ENCODE peak calls at places on chromosome 19, in seven cellular contexts. Z, K, X, D, E, P and B are unnamed samples.

GRCh38 chr19:50510700-50511068 is 307 bp downstream of the JOSD2 start:
- DNase-seq in Z (no peak), K (no peak), X (peak; percentile 92), D (no peak), E (peak; percentile 61), P (no peak), B (no peak)

GRCh38 chr19:51600940-51601575 is 29.1 kb downstream of the SIGLEC5 start:
- DNase-seq in Z (no peak), K (no peak), X (no peak), D (no peak), E (no peak), P (no peak), B (no peak)

GRCh38 chr19:46287585-46287984 is 9.3 kb upstream of the HIF3A start:
- DNase-seq in Z (no peak), K (no peak), X (no peak), D (no peak), E (no peak), P (no peak), B (peak; percentile 55)

GRCh38 chr19:19185853-19186728 is 5.9 kb downstream of the BORCS8 start:
- DNase-seq in Z (peak; percentile 56), K (peak; percentile 91), X (peak; percentile 92), D (peak; percentile 82), E (peak; percentile 92), P (peak; percentile 31), B (peak; percentile 54)

GRCh38 chr19:6654347-6655310 is 15.3 kb downstream of the TNFSF14 start:
- DNase-seq in Z (no peak), K (no peak), X (no peak), D (no peak), E (no peak), P (no peak), B (no peak)

GRCh38 chr19:5844456-5845433 is 5.2 kb upstream of the FUT6 start:
- DNase-seq in Z (no peak), K (no peak), X (no peak), D (no peak), E (no peak), P (no peak), B (no peak)

GRCh38 chr19:32191921-32192320 is 153.5 kb upstream of the ZNF507 start:
- DNase-seq in Z (no peak), K (no peak), X (no peak), D (no peak), E (no peak), P (no peak), B (no peak)

GRCh38 chr19:2661615-2662014 is 40.9 kb downstream of the GNG7 start:
- DNase-seq in Z (no peak), K (no peak), X (peak; percentile 24), D (no peak), E (no peak), P (no peak), B (no peak)

GRCh38 chr19:39524495-39524894 is 8.2 kb downstream of the EID2B start:
- DNase-seq in Z (no peak), K (no peak), X (no peak), D (peak; percentile 11), E (no peak), P (no peak), B (no peak)

GRCh38 chr19:290539-291521 is at the start of gene PLPP2:
- DNase-seq in Z (no peak), K (peak; percentile 96), X (peak; percentile 32), D (peak; percentile 46), E (peak; percentile 91), P (no peak), B (no peak)

GRCh38 chr19:48683349-48683748 is 10.5 kb upstream of the NTN5 start:
- DNase-seq in Z (no peak), K (no peak), X (no peak), D (peak; percentile 72), E (no peak), P (peak; percentile 19), B (no peak)

GRCh38 chr19:27776524-27776923 is 1436.4 kb downstream of the UQCRFS1 start:
- DNase-seq in Z (no peak), K (peak; percentile 4), X (no peak), D (no peak), E (no peak), P (no peak), B (no peak)

GRCh38 chr19:15551183-15552004 is 43.1 kb downstream of the CYP4F22 start:
- DNase-seq in Z (no peak), K (peak; percentile 97), X (peak; percentile 23), D (peak; percentile 1), E (no peak), P (no peak), B (no peak)

GRCh38 chr19:38437295-38437694 is 3.8 kb downstream of the RYR1 start:
- DNase-seq in Z (no peak), K (no peak), X (no peak), D (no peak), E (no peak), P (no peak), B (no peak)

GRCh38 chr19:6425732-6426686 is 1.4 kb upstream of the KHSRP start:
- DNase-seq in Z (no peak), K (no peak), X (peak; percentile 11), D (no peak), E (no peak), P (no peak), B (no peak)

GRCh38 chr19:39400997-39401548 is 5.6 kb upstream of the ZFP36 start:
- DNase-seq in Z (no peak), K (no peak), X (no peak), D (no peak), E (no peak), P (no peak), B (no peak)

GRCh38 chr19:50720921-50721291 is 1.3 kb upstream of the SHANK1 start:
- DNase-seq in Z (no peak), K (no peak), X (no peak), D (peak; percentile 17), E (peak; percentile 61), P (peak; percentile 73), B (peak; percentile 0)

GRCh38 chr19:1512671-1513491 is at the start of gene ADAMTSL5:
- DNase-seq in Z (no peak), K (peak; percentile 58), X (peak; percentile 54), D (peak; percentile 82), E (no peak), P (peak; percentile 28), B (peak; percentile 61)

DNA sequence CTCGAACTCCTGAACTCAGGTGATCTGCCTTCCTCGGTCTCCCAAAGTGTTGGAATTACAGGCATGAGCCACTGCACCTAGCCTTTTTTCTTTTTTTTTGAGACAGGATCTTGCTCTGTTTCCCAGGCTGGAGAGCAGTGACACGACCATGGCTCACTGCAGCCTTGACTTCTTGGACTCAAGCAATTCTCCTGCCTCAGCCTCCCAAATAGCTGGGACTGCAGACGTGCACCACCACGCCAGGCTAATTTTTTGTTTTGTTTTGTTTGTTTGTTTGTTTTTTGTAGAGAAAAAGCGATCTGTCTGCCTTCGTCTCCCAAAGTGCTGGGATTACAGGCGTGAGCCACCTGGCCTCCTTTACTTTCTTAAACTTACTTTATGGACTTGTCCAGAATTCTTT is 6.5 kb upstream of the SIN3B start:
- DNase-seq in Z (no peak), K (no peak), X (peak; percentile 5), D (peak; percentile 66), E (no peak), P (no peak), B (peak; percentile 20)
- H2AK5ac ChIP-seq in Z (no peak overlapping the region), K (no peak overlapping the region), X (no peak overlapping the region), D (peak overlapping the region; percentile 96), E (peak overlapping the region; percentile 93), P (peak overlapping the region; percentile 70), B (no peak overlapping the region)

DNA sequence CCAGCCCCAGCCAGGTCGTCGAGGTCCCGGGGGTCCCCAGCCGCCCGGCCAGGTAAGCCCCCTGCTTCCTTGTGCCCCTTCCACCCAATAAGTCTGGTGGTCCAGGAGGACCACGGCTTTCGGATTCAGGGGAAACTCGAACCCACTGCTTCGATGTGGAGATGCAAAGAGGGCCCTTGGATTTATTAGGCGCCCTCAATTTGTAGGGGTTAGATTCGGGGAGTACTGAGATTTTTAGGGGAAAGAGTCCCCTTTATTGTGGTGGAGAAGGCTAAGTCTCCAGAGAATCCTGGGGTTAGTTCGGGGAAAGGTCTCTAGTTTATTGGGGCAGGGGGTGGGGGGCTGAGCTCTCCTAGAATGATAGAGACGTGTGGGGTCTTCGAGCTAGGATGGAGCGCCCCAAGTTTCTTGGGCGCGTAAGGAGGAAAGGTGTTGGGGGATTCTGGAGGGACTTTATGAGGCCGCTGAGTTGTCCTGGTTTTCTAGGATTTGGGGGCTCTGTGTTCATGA is 3.8 kb upstream of the LTBP4 start:
- DNase-seq in Z (no peak), K (no peak), X (no peak), D (no peak), E (no peak), P (no peak), B (no peak)
- H4K8ac ChIP-seq in Z (no peak overlapping the region), K (no peak overlapping the region), X (no peak overlapping the region), D (peak overlapping the region; percentile 17), E (no peak overlapping the region), P (peak overlapping the region; percentile 35), B (no peak overlapping the region)

GRCh38 chr19:53962887-53963435 is at the start of gene CACNG8:
- DNase-seq in Z (no peak), K (no peak), X (no peak), D (no peak), E (no peak), P (no peak), B (no peak)

GRCh38 chr19:53969366-53969765 is 6.6 kb downstream of the CACNG8 start:
- DNase-seq in Z (no peak), K (no peak), X (no peak), D (no peak), E (no peak), P (no peak), B (no peak)

GRCh38 chr19:53965091-53965490 is 2.4 kb downstream of the CACNG8 start:
- DNase-seq in Z (no peak), K (no peak), X (no peak), D (no peak), E (no peak), P (no peak), B (no peak)

GRCh38 chr19:53971608-53972007 is 8.9 kb downstream of the CACNG8 start:
- DNase-seq in Z (no peak), K (peak; percentile 45), X (no peak), D (peak; percentile 11), E (no peak), P (no peak), B (no peak)

GRCh38 chr19:53966931-53967330 is 4.2 kb downstream of the CACNG8 start:
- DNase-seq in Z (no peak), K (no peak), X (no peak), D (no peak), E (no peak), P (no peak), B (no peak)
- H2AK5ac ChIP-seq in Z (no peak overlapping the region), K (no peak overlapping the region), X (no peak overlapping the region), D (no peak overlapping the region), E (no peak overlapping the region), P (no peak overlapping the region), B (no peak overlapping the region)

DNA sequence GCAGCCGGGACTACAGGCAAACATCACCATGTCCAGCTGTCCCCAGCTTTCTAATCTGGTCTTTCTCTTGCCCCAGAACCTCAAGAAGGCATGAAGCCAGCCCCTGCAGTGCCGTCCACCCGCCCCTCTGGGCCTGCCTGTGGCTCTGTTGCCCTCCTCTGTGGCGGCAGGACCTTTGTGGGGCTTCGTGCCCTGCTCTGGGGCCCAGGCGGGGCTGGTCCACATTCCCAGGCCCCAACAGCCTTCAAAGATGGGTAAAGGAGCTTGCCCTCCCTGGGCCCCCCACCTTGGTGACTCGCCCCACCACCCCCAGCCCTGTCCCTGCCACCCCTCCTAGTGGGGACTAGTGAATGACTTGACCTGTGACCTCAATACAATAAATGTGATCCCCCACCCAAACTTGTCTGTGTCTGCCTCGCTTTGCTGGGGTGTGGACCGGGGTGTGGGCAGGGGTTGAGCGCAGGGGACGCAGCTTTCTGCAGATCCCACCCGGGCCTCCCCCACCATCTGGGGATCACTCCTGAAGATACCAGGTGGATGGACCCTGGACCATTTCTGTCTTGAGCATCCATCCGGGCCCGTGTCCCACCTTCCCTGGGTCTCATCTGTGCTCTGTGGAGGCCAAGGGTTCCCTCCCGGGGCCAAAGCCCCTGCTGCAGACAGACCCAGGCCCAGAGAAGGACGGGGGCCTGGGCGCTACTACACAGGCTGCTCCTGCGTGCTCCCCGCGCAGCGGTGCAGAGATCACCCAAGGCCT is 15.3 kb downstream of the PRKCSH start:
- DNase-seq in Z (no peak), K (peak; percentile 29), X (no peak), D (no peak), E (no peak), P (no peak), B (no peak)
- H4K8ac ChIP-seq in Z (no peak overlapping the region), K (no peak overlapping the region), X (no peak overlapping the region), D (no peak overlapping the region), E (peak overlapping the region; percentile 62), P (no peak overlapping the region), B (no peak overlapping the region)